ENCODE peak calls at places on chromosomes 7 and 10, in ten cellular contexts. One of them, this sample, is unnamed.

GRCh38 chr7:139752148-139752547 is 25.6 kb downstream of the HIPK2 start:
- DNase-seq in amniotic epithelial cell: no peak
- DNase-seq in H9: no peak
- DNase-seq in AG10803: no peak
- DNase-seq in mucosa of gallbladder: no peak
- DNase-seq in HT1080: no peak
- DNase-seq in naive thymus-derived CD8-positive, alpha-beta T cell: no peak
- DNase-seq in NCI-H69: no peak
- DNase-seq in cardiac septum: no peak
- DNase-seq in prostate gland: no peak
- DNase-seq in this sample: no peak

GRCh38 chr10:25061711-25062455 is 45.5 kb downstream of the THNSL1 start:
- DNase-seq in amniotic epithelial cell: peak
- DNase-seq in H9: no peak
- DNase-seq in AG10803: peak
- DNase-seq in mucosa of gallbladder: no peak
- DNase-seq in HT1080: peak
- DNase-seq in naive thymus-derived CD8-positive, alpha-beta T cell: no peak
- DNase-seq in NCI-H69: peak
- DNase-seq in cardiac septum: no peak
- DNase-seq in prostate gland: no peak
- DNase-seq in this sample: no peak

GRCh38 chr7:51126324-51126723 is 190.3 kb downstream of the COBL start:
- DNase-seq in amniotic epithelial cell: no peak
- DNase-seq in H9: no peak
- DNase-seq in AG10803: no peak
- DNase-seq in mucosa of gallbladder: no peak
- DNase-seq in HT1080: no peak
- DNase-seq in naive thymus-derived CD8-positive, alpha-beta T cell: no peak
- DNase-seq in NCI-H69: no peak
- DNase-seq in cardiac septum: no peak
- DNase-seq in prostate gland: no peak
- DNase-seq in this sample: no peak

GRCh38 chr7:105776986-105777910 is 99.2 kb downstream of the ATXN7L1 start:
- DNase-seq in amniotic epithelial cell: peak
- DNase-seq in H9: no peak
- DNase-seq in AG10803: peak
- DNase-seq in mucosa of gallbladder: no peak
- DNase-seq in HT1080: peak
- DNase-seq in naive thymus-derived CD8-positive, alpha-beta T cell: no peak
- DNase-seq in NCI-H69: no peak
- DNase-seq in cardiac septum: no peak
- DNase-seq in prostate gland: no peak
- DNase-seq in this sample: no peak

GRCh38 chr7:73577627-73578341 is 595 bp downstream of the TBL2 start:
- DNase-seq in amniotic epithelial cell: no peak
- DNase-seq in H9: no peak
- DNase-seq in AG10803: peak
- DNase-seq in mucosa of gallbladder: no peak
- DNase-seq in HT1080: no peak
- DNase-seq in naive thymus-derived CD8-positive, alpha-beta T cell: no peak
- DNase-seq in NCI-H69: peak
- DNase-seq in cardiac septum: no peak
- DNase-seq in prostate gland: no peak
- DNase-seq in this sample: no peak

GRCh38 chr10:1149793-1150637 is 93.8 kb downstream of the WDR37 start:
- DNase-seq in amniotic epithelial cell: no peak
- DNase-seq in H9: no peak
- DNase-seq in AG10803: no peak
- DNase-seq in mucosa of gallbladder: peak
- DNase-seq in HT1080: peak
- DNase-seq in naive thymus-derived CD8-positive, alpha-beta T cell: no peak
- DNase-seq in NCI-H69: no peak
- DNase-seq in cardiac septum: no peak
- DNase-seq in prostate gland: no peak
- DNase-seq in this sample: no peak

GRCh38 chr10:123399276-123399839 is 245.2 kb downstream of the BUB3 start:
- DNase-seq in amniotic epithelial cell: no peak
- DNase-seq in H9: no peak
- DNase-seq in AG10803: no peak
- DNase-seq in mucosa of gallbladder: no peak
- DNase-seq in HT1080: no peak
- DNase-seq in naive thymus-derived CD8-positive, alpha-beta T cell: no peak
- DNase-seq in NCI-H69: no peak
- DNase-seq in cardiac septum: no peak
- DNase-seq in prostate gland: no peak
- DNase-seq in this sample: no peak

GRCh38 chr7:110590415-110590814 is 500.5 kb upstream of the LRRN3 start:
- DNase-seq in amniotic epithelial cell: no peak
- DNase-seq in H9: peak
- DNase-seq in AG10803: no peak
- DNase-seq in mucosa of gallbladder: no peak
- DNase-seq in HT1080: peak
- DNase-seq in naive thymus-derived CD8-positive, alpha-beta T cell: no peak
- DNase-seq in NCI-H69: peak
- DNase-seq in cardiac septum: no peak
- DNase-seq in prostate gland: no peak
- DNase-seq in this sample: no peak

GRCh38 chr10:123637326-123637880 is 28.8 kb upstream of the GPR26 start:
- DNase-seq in amniotic epithelial cell: no peak
- DNase-seq in H9: no peak
- DNase-seq in AG10803: peak
- DNase-seq in mucosa of gallbladder: no peak
- DNase-seq in HT1080: peak
- DNase-seq in naive thymus-derived CD8-positive, alpha-beta T cell: no peak
- DNase-seq in NCI-H69: no peak
- DNase-seq in cardiac septum: no peak
- DNase-seq in prostate gland: no peak
- DNase-seq in this sample: no peak

GRCh38 chr7:56287429-56288138 is 171.4 kb upstream of the NUPR2 start:
- DNase-seq in amniotic epithelial cell: no peak
- DNase-seq in H9: no peak
- DNase-seq in AG10803: no peak
- DNase-seq in mucosa of gallbladder: no peak
- DNase-seq in HT1080: no peak
- DNase-seq in naive thymus-derived CD8-positive, alpha-beta T cell: no peak
- DNase-seq in NCI-H69: no peak
- DNase-seq in cardiac septum: no peak
- DNase-seq in prostate gland: no peak
- DNase-seq in this sample: no peak

This sample was measured in hypothalamus.